ENCODE peak calls at places on chromosomes 7 and 10, in seven cellular contexts. W is mucosa of descending colon, H is Daoy, E is fibroblast of pulmonary artery, Z is HuH-7.5, N is left cardiac atrium, Q is GM03348. G is an unnamed sample.

GRCh38 chr10:60537697-60538096 is 148.0 kb upstream of the ANK3 start:
- DNase-seq in W (no peak), H (no peak), E (no peak), Z (no peak), N (no peak), Q (no peak), G (no peak)

GRCh38 chr7:70788276-70788675 is 343.7 kb upstream of the GALNT17 start:
- DNase-seq in W (peak), H (peak), E (no peak), Z (peak), N (no peak), Q (no peak), G (no peak)

GRCh38 chr7:30626984-30627383 is 32.3 kb downstream of the GARS1 start:
- DNase-seq in W (no peak), H (no peak), E (no peak), Z (no peak), N (no peak), Q (no peak), G (no peak)

GRCh38 chr7:15866753-15867152 is 180.3 kb upstream of the MEOX2 start:
- DNase-seq in W (no peak), H (no peak), E (no peak), Z (no peak), N (no peak), Q (no peak), G (no peak)

GRCh38 chr7:54877683-54878082 is 118.7 kb upstream of the SEC61G start:
- DNase-seq in W (peak), H (no peak), E (peak), Z (no peak), N (no peak), Q (no peak), G (no peak)

GRCh38 chr10:95525033-95525418 is 36.1 kb downstream of the SORBS1 start:
- DNase-seq in W (no peak), H (no peak), E (no peak), Z (no peak), N (no peak), Q (no peak), G (no peak)

GRCh38 chr10:3424102-3424803 is 251.7 kb upstream of the PITRM1 start:
- DNase-seq in W (peak), H (peak), E (peak), Z (no peak), N (peak), Q (no peak), G (peak)

GRCh38 chr7:65251851-65252620 is 121.6 kb upstream of the ZNF92 start:
- DNase-seq in W (peak), H (peak), E (peak), Z (peak), N (peak), Q (peak), G (peak)

GRCh38 chr10:12500406-12501303 is 151.3 kb downstream of the CAMK1D start:
- DNase-seq in W (peak), H (peak), E (no peak), Z (no peak), N (no peak), Q (no peak), G (no peak)

GRCh38 chr10:118007773-118008172 is 39.0 kb downstream of the RAB11FIP2 start:
- DNase-seq in W (no peak), H (no peak), E (no peak), Z (no peak), N (no peak), Q (no peak), G (no peak)

GRCh38 chr7:70614237-70614984 is 517.5 kb upstream of the GALNT17 start:
- DNase-seq in W (peak), H (peak), E (peak), Z (no peak), N (peak), Q (peak), G (no peak)

GRCh38 chr10:79312601-79313187 is 34.6 kb upstream of the PPIF start:
- DNase-seq in W (no peak), H (no peak), E (no peak), Z (no peak), N (peak), Q (no peak), G (peak)

GRCh38 chr7:147071536-147071935 is 954.9 kb downstream of the CNTNAP2 start:
- DNase-seq in W (no peak), H (no peak), E (no peak), Z (no peak), N (no peak), Q (no peak), G (no peak)

GRCh38 chr7:50655490-50655889 is 90.3 kb upstream of the DDC start:
- DNase-seq in W (no peak), H (no peak), E (no peak), Z (no peak), N (no peak), Q (no peak), G (no peak)